ENCODE peak calls at places on chromosomes 16 and 17, in ten cellular contexts. V, A, Z, N, K, M, L, G, Y and J are unnamed samples.

GRCh38 chr17:83152745-83153611 is 73.6 kb downstream of the METRNL start:
- ATAC-seq in V (no peak), A (no peak), K (no peak), Z (no peak), N (peak), Y (no peak), L (no peak), M (peak), G (no peak), J (no peak)

GRCh38 chr16:71732587-71732986 is 8.1 kb upstream of the PHLPP2 start:
- ATAC-seq in Z (no peak), K (no peak), A (no peak), L (no peak), G (no peak), M (peak), Y (no peak), N (no peak), V (no peak), J (no peak)

GRCh38 chr17:75271955-75272847 is 1.2 kb upstream of the MIF4GD start:
- ATAC-seq in A (no peak), G (no peak), L (no peak), Y (no peak), V (no peak), N (no peak), Z (no peak), K (no peak), M (peak), J (no peak)

GRCh38 chr17:10460062-10460461 is 9.3 kb downstream of the MYH4 start:
- ATAC-seq in N (no peak), M (no peak), V (no peak), Z (no peak), K (no peak), L (no peak), G (no peak), Y (no peak), A (no peak), J (no peak)

GRCh38 chr17:16211601-16212000 is 3.7 kb downstream of the NCOR1 start:
- ATAC-seq in V (no peak), L (no peak), N (no peak), K (no peak), Z (no peak), G (no peak), M (no peak), Y (no peak), A (no peak), J (no peak)

GRCh38 chr16:85302848-85303353 is 190.6 kb upstream of the CIBAR2 start:
- ATAC-seq in M (no peak), G (peak), V (no peak), K (no peak), A (no peak), Z (peak), L (no peak), N (peak), Y (no peak), J (no peak)

GRCh38 chr17:14746784-14747575 is 446.1 kb downstream of the HS3ST3B1 start:
- ATAC-seq in G (no peak), V (no peak), N (no peak), A (no peak), K (no peak), M (no peak), Y (no peak), Z (no peak), L (no peak), J (no peak)

GRCh38 chr16:48133455-48134226 is 22.2 kb downstream of the ABCC12 start:
- ATAC-seq in V (no peak), Z (no peak), Y (no peak), A (no peak), G (no peak), M (no peak), K (no peak), L (no peak), N (peak), J (no peak)

GRCh38 chr17:50721194-50722010 is 2.0 kb downstream of the LUC7L3 start:
- ATAC-seq in Y (no peak), L (no peak), A (no peak), V (no peak), N (no peak), M (no peak), Z (no peak), G (no peak), K (no peak), J (no peak)

GRCh38 chr17:3732171-3732570 is 8.5 kb downstream of the HASPIN start:
- ATAC-seq in G (no peak), M (peak), Y (no peak), A (peak), N (no peak), K (no peak), Z (peak), L (no peak), V (no peak), J (peak)

GRCh38 chr17:66541461-66542182 is 239.2 kb downstream of the PRKCA start:
- ATAC-seq in A (no peak), L (peak), Y (peak), K (peak), M (peak), N (no peak), G (no peak), Z (peak), V (peak), J (no peak)

GRCh38 chr16:3490911-3491629 is 4.2 kb downstream of the C16orf90 start:
- ATAC-seq in Z (no peak), G (peak), M (peak), K (no peak), Y (no peak), A (no peak), L (no peak), V (peak), N (no peak), J (no peak)

GRCh38 chr17:42873321-42873720 is 22.3 kb downstream of the AOC3 start:
- ATAC-seq in L (no peak), V (no peak), M (no peak), A (no peak), N (no peak), Z (no peak), G (no peak), Y (no peak), K (no peak), J (no peak)